ENCODE peak calls at places on chromosomes 2 and 18, in five cellular contexts. One of them, this sample, is unnamed.

GRCh38 chr2:224884188-224884587 is 158.1 kb downstream of the DOCK10 start:
- DNase-seq in Caco-2: no peak
- DNase-seq in SJSA1: no peak
- DNase-seq in stimulated activated CD4-positive, alpha-beta T cell treated with anti-CD3 and anti-CD28 coated beads, Interleukin-4, amount 100 ng/mL, for 48 hours: no peak
- DNase-seq in MM.1S: no peak
- DNase-seq in this sample: no peak

GRCh38 chr2:157971702-157972101 is 95.6 kb upstream of the ACVR1 start:
- DNase-seq in MM.1S: no peak
- DNase-seq in Caco-2: no peak
- DNase-seq in SJSA1: no peak
- DNase-seq in stimulated activated CD4-positive, alpha-beta T cell treated with anti-CD3 and anti-CD28 coated beads, Interleukin-4, amount 100 ng/mL, for 48 hours: no peak
- DNase-seq in this sample: peak

GRCh38 chr2:47697000-47697601 is 85.8 kb upstream of the MSH6 start:
- DNase-seq in SJSA1: no peak
- DNase-seq in MM.1S: no peak
- DNase-seq in stimulated activated CD4-positive, alpha-beta T cell treated with anti-CD3 and anti-CD28 coated beads, Interleukin-4, amount 100 ng/mL, for 48 hours: no peak
- DNase-seq in Caco-2: no peak
- DNase-seq in this sample: no peak

GRCh38 chr2:53486185-53486584 is 281.4 kb upstream of the CHAC2 start:
- DNase-seq in stimulated activated CD4-positive, alpha-beta T cell treated with anti-CD3 and anti-CD28 coated beads, Interleukin-4, amount 100 ng/mL, for 48 hours: no peak
- DNase-seq in Caco-2: no peak
- DNase-seq in MM.1S: no peak
- DNase-seq in SJSA1: no peak
- DNase-seq in this sample: no peak

GRCh38 chr18:32918692-32919250 is 145.9 kb upstream of the KLHL14 start:
- DNase-seq in MM.1S: peak
- DNase-seq in Caco-2: no peak
- DNase-seq in stimulated activated CD4-positive, alpha-beta T cell treated with anti-CD3 and anti-CD28 coated beads, Interleukin-4, amount 100 ng/mL, for 48 hours: no peak
- DNase-seq in SJSA1: no peak
- DNase-seq in this sample: no peak

GRCh38 chr2:6493266-6493665 is 372.4 kb downstream of the CMPK2 start:
- DNase-seq in stimulated activated CD4-positive, alpha-beta T cell treated with anti-CD3 and anti-CD28 coated beads, Interleukin-4, amount 100 ng/mL, for 48 hours: no peak
- DNase-seq in MM.1S: no peak
- DNase-seq in Caco-2: no peak
- DNase-seq in SJSA1: no peak
- DNase-seq in this sample: no peak

GRCh38 chr18:56233595-56233994 is 404.8 kb downstream of the TXNL1 start:
- DNase-seq in SJSA1: no peak
- DNase-seq in Caco-2: no peak
- DNase-seq in MM.1S: no peak
- DNase-seq in stimulated activated CD4-positive, alpha-beta T cell treated with anti-CD3 and anti-CD28 coated beads, Interleukin-4, amount 100 ng/mL, for 48 hours: no peak
- DNase-seq in this sample: peak

GRCh38 chr2:27527182-27527581 is 30.5 kb downstream of the GCKR start:
- DNase-seq in Caco-2: no peak
- DNase-seq in SJSA1: no peak
- DNase-seq in MM.1S: no peak
- DNase-seq in stimulated activated CD4-positive, alpha-beta T cell treated with anti-CD3 and anti-CD28 coated beads, Interleukin-4, amount 100 ng/mL, for 48 hours: no peak
- DNase-seq in this sample: no peak

GRCh38 chr2:102107741-102108070 is 34.8 kb upstream of the IL1R1 start:
- DNase-seq in stimulated activated CD4-positive, alpha-beta T cell treated with anti-CD3 and anti-CD28 coated beads, Interleukin-4, amount 100 ng/mL, for 48 hours: no peak
- DNase-seq in Caco-2: no peak
- DNase-seq in MM.1S: no peak
- DNase-seq in SJSA1: no peak
- DNase-seq in this sample: no peak

GRCh38 chr2:73859721-73860586 is 31.2 kb downstream of the STAMBP start:
- DNase-seq in SJSA1: peak
- DNase-seq in stimulated activated CD4-positive, alpha-beta T cell treated with anti-CD3 and anti-CD28 coated beads, Interleukin-4, amount 100 ng/mL, for 48 hours: peak
- DNase-seq in MM.1S: no peak
- DNase-seq in Caco-2: no peak
- DNase-seq in this sample: peak

GRCh38 chr2:241702155-241702404 is 241 bp downstream of the ING5 start:
- DNase-seq in MM.1S: no peak
- DNase-seq in stimulated activated CD4-positive, alpha-beta T cell treated with anti-CD3 and anti-CD28 coated beads, Interleukin-4, amount 100 ng/mL, for 48 hours: peak
- DNase-seq in SJSA1: no peak
- DNase-seq in Caco-2: no peak
- DNase-seq in this sample: no peak

GRCh38 chr2:180787330-180787729 is 193.1 kb upstream of the UBE2E3 start:
- DNase-seq in Caco-2: no peak
- DNase-seq in MM.1S: no peak
- DNase-seq in SJSA1: no peak
- DNase-seq in stimulated activated CD4-positive, alpha-beta T cell treated with anti-CD3 and anti-CD28 coated beads, Interleukin-4, amount 100 ng/mL, for 48 hours: no peak
- DNase-seq in this sample: no peak

GRCh38 chr2:191335875-191336464 is 90.8 kb downstream of the MYO1B start:
- DNase-seq in MM.1S: no peak
- DNase-seq in Caco-2: no peak
- DNase-seq in stimulated activated CD4-positive, alpha-beta T cell treated with anti-CD3 and anti-CD28 coated beads, Interleukin-4, amount 100 ng/mL, for 48 hours: no peak
- DNase-seq in SJSA1: no peak
- DNase-seq in this sample: no peak

GRCh38 chr18:36176739-36177138 is 10.6 kb upstream of the MOCOS start:
- DNase-seq in stimulated activated CD4-positive, alpha-beta T cell treated with anti-CD3 and anti-CD28 coated beads, Interleukin-4, amount 100 ng/mL, for 48 hours: no peak
- DNase-seq in Caco-2: no peak
- DNase-seq in MM.1S: no peak
- DNase-seq in SJSA1: no peak
- DNase-seq in this sample: no peak

GRCh38 chr2:158994920-158995676 is 26.7 kb downstream of the TANC1 start:
- DNase-seq in stimulated activated CD4-positive, alpha-beta T cell treated with anti-CD3 and anti-CD28 coated beads, Interleukin-4, amount 100 ng/mL, for 48 hours: no peak
- DNase-seq in MM.1S: peak
- DNase-seq in Caco-2: peak
- DNase-seq in SJSA1: no peak
- DNase-seq in this sample: no peak

GRCh38 chr2:233973786-233974185 is 56.6 kb downstream of the TRPM8 start:
- DNase-seq in SJSA1: no peak
- DNase-seq in Caco-2: no peak
- DNase-seq in MM.1S: no peak
- DNase-seq in stimulated activated CD4-positive, alpha-beta T cell treated with anti-CD3 and anti-CD28 coated beads, Interleukin-4, amount 100 ng/mL, for 48 hours: no peak
- DNase-seq in this sample: no peak

GRCh38 chr2:171952276-171952675 is 30.0 kb downstream of the HAT1 start:
- DNase-seq in MM.1S: no peak
- DNase-seq in SJSA1: no peak
- DNase-seq in Caco-2: no peak
- DNase-seq in stimulated activated CD4-positive, alpha-beta T cell treated with anti-CD3 and anti-CD28 coated beads, Interleukin-4, amount 100 ng/mL, for 48 hours: no peak
- DNase-seq in this sample: no peak

GRCh38 chr2:56587456-56587855 is 403.7 kb downstream of the CCDC85A start:
- DNase-seq in Caco-2: no peak
- DNase-seq in MM.1S: no peak
- DNase-seq in SJSA1: no peak
- DNase-seq in stimulated activated CD4-positive, alpha-beta T cell treated with anti-CD3 and anti-CD28 coated beads, Interleukin-4, amount 100 ng/mL, for 48 hours: no peak
- DNase-seq in this sample: no peak

GRCh38 chr2:203586696-203587095 is 51.6 kb upstream of the RAPH1 start:
- DNase-seq in Caco-2: no peak
- DNase-seq in MM.1S: no peak
- DNase-seq in SJSA1: no peak
- DNase-seq in stimulated activated CD4-positive, alpha-beta T cell treated with anti-CD3 and anti-CD28 coated beads, Interleukin-4, amount 100 ng/mL, for 48 hours: no peak
- DNase-seq in this sample: no peak

GRCh38 chr2:231015462-231015861 is 19.5 kb downstream of the SPATA3 start:
- DNase-seq in MM.1S: no peak
- DNase-seq in SJSA1: no peak
- DNase-seq in stimulated activated CD4-positive, alpha-beta T cell treated with anti-CD3 and anti-CD28 coated beads, Interleukin-4, amount 100 ng/mL, for 48 hours: no peak
- DNase-seq in Caco-2: no peak
- DNase-seq in this sample: no peak

GRCh38 chr18:79434611-79435010 is 38.9 kb downstream of the NFATC1 start:
- DNase-seq in SJSA1: no peak
- DNase-seq in stimulated activated CD4-positive, alpha-beta T cell treated with anti-CD3 and anti-CD28 coated beads, Interleukin-4, amount 100 ng/mL, for 48 hours: no peak
- DNase-seq in Caco-2: no peak
- DNase-seq in MM.1S: no peak
- DNase-seq in this sample: no peak

GRCh38 chr2:227256605-227257004 is 68.4 kb upstream of the MFF start:
- DNase-seq in stimulated activated CD4-positive, alpha-beta T cell treated with anti-CD3 and anti-CD28 coated beads, Interleukin-4, amount 100 ng/mL, for 48 hours: no peak
- DNase-seq in Caco-2: no peak
- DNase-seq in SJSA1: no peak
- DNase-seq in MM.1S: no peak
- DNase-seq in this sample: no peak

GRCh38 chr18:23324056-23324811 is 128.9 kb upstream of the RIOK3 start:
- DNase-seq in stimulated activated CD4-positive, alpha-beta T cell treated with anti-CD3 and anti-CD28 coated beads, Interleukin-4, amount 100 ng/mL, for 48 hours: no peak
- DNase-seq in MM.1S: no peak
- DNase-seq in Caco-2: no peak
- DNase-seq in SJSA1: no peak
- DNase-seq in this sample: peak

GRCh38 chr2:8822218-8822617 is 15.2 kb downstream of the KIDINS220 start:
- DNase-seq in Caco-2: no peak
- DNase-seq in stimulated activated CD4-positive, alpha-beta T cell treated with anti-CD3 and anti-CD28 coated beads, Interleukin-4, amount 100 ng/mL, for 48 hours: no peak
- DNase-seq in SJSA1: no peak
- DNase-seq in MM.1S: no peak
- DNase-seq in this sample: no peak

This sample was measured in brain pericyte.